ENCODE peak calls at places on chromosomes 3 and 15, in six cellular contexts. W, A, X, L, E and B are unnamed samples.

GRCh38 chr3:124451655-124452317 is 278.5 kb upstream of the UMPS start:
- DNase-seq in E (no peak), A (no peak), W (no peak), L (no peak), X (no peak), B (no peak)

GRCh38 chr15:65824031-65824743 is 32.1 kb upstream of the DENND4A start:
- DNase-seq in L (peak), W (no peak), A (peak), E (peak), X (peak), B (peak)

GRCh38 chr3:181782306-181782924 is 70.7 kb downstream of the SOX2 start:
- DNase-seq in A (peak), E (no peak), W (no peak), L (peak), X (no peak), B (no peak)

GRCh38 chr15:25762015-25762662 is 101.0 kb downstream of the ATP10A start:
- DNase-seq in X (no peak), L (no peak), A (no peak), E (no peak), W (no peak), B (peak)

GRCh38 chr3:194740859-194741486 is 55.3 kb downstream of the FAM43A start:
- DNase-seq in W (no peak), L (peak), E (no peak), X (no peak), A (peak), B (peak)

GRCh38 chr3:30518201-30518864 is 88.1 kb upstream of the TGFBR2 start:
- DNase-seq in A (peak), L (peak), W (no peak), E (no peak), X (peak), B (peak)

GRCh38 chr15:45186771-45187577 is 792 bp downstream of the SHF start:
- DNase-seq in L (no peak), A (no peak), X (no peak), W (peak), E (no peak), B (no peak)

GRCh38 chr15:39692464-39693327 is 89.9 kb downstream of the FSIP1 start:
- DNase-seq in W (no peak), E (no peak), L (no peak), A (peak), X (no peak), B (no peak)

GRCh38 chr15:43794269-43795037 is 2.3 kb downstream of the SERF2 start:
- DNase-seq in A (peak), L (no peak), E (no peak), W (no peak), X (peak), B (no peak)

GRCh38 chr3:69282191-69282590 is 103.7 kb downstream of the FRMD4B start:
- DNase-seq in X (no peak), A (no peak), L (no peak), W (no peak), E (peak), B (no peak)

GRCh38 chr3:123755508-123755907 is 128.6 kb downstream of the MYLK start:
- DNase-seq in L (no peak), W (no peak), E (no peak), X (no peak), A (no peak), B (peak)

GRCh38 chr3:17473761-17474160 is 268.7 kb downstream of the TBC1D5 start:
- DNase-seq in X (no peak), L (peak), E (no peak), A (peak), W (no peak), B (no peak)

GRCh38 chr3:143951351-143951971 is 20.2 kb upstream of the DIPK2A start:
- DNase-seq in L (peak), A (peak), X (peak), E (peak), W (no peak), B (peak)

GRCh38 chr15:78804391-78804792 is 6.9 kb downstream of the ADAMTS7 start:
- DNase-seq in L (no peak), A (no peak), W (no peak), X (no peak), E (no peak), B (no peak)

GRCh38 chr3:108420926-108421325 is 89.5 kb downstream of the MYH15 start:
- DNase-seq in E (no peak), L (peak), W (no peak), X (no peak), A (peak), B (no peak)

GRCh38 chr3:170811928-170812591 is 57.9 kb downstream of the RPL22L1 start:
- DNase-seq in E (peak), W (no peak), X (peak), A (peak), L (peak), B (peak)

GRCh38 chr3:46102059-46102779 is 74.9 kb upstream of the XCR1 start:
- DNase-seq in E (peak), L (no peak), A (no peak), X (no peak), W (no peak), B (no peak)

GRCh38 chr3:112120485-112120836 is 12.6 kb downstream of the GCSAM start:
- DNase-seq in W (no peak), X (no peak), L (no peak), A (no peak), E (no peak), B (no peak)

GRCh38 chr3:71512000-71512399 is 71.5 kb downstream of the FOXP1 start:
- DNase-seq in W (no peak), A (no peak), X (no peak), E (peak), L (no peak), B (no peak)

GRCh38 chr3:3798641-3799113 is 554 bp upstream of the LRRN1 start:
- DNase-seq in E (peak), X (no peak), L (no peak), A (no peak), W (peak), B (no peak)

GRCh38 chr15:78003539-78004008 is 73.9 kb downstream of the TBC1D2B start:
- DNase-seq in W (peak), X (no peak), L (no peak), A (no peak), E (no peak), B (no peak)

GRCh38 chr15:66212471-66212870 is 41.1 kb downstream of the MEGF11 start:
- DNase-seq in X (no peak), E (no peak), W (no peak), L (no peak), A (no peak), B (no peak)

GRCh38 chr3:41045491-41045890 is 153.8 kb upstream of the CTNNB1 start:
- DNase-seq in L (no peak), X (no peak), E (no peak), W (no peak), A (no peak), B (no peak)

GRCh38 chr3:102035118-102035517 is 185.8 kb downstream of the NFKBIZ start:
- DNase-seq in W (no peak), E (no peak), L (no peak), X (no peak), A (no peak), B (no peak)

GRCh38 chr15:42603978-42604377 is 28.6 kb downstream of the STARD9 start:
- DNase-seq in A (no peak), E (no peak), X (no peak), L (no peak), W (no peak), B (no peak)

DNA sequence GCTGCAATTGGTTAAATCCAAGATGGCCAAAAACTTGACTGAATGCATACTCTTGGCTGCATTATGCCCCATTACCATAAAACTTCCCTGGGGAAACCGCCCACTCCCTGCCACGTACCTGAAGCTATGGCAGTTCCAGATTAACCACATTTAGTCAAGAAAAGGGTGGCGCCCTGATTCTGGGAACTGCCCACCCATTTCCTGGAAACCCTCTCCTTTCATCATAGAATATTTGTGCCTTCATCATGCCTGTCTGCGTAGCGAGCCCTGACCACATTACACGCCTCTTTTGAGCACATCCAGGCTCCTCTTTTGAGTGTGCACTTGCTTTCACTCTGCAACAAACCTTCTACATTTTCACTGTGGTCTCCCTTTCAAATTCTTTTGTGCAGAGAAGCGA is 5.2 kb downstream of the LINS1 start:
- DNase-seq in E (peak), L (peak), A (peak), X (no peak), W (no peak), B (peak)
- H3K27ac ChIP-seq in E (peak), L (peak), A (no peak), X (no peak), W (no peak), B (no peak)

GRCh38 chr15:52078876-52079700 is 33.5 kb downstream of the BCL2L10 start:
- DNase-seq in E (peak), L (peak), A (peak), X (peak), W (peak), B (peak)
- TF ChIP-seq CTCF in E (peak), L (peak), A (peak), X (peak), W (peak), B (peak)

DNA sequence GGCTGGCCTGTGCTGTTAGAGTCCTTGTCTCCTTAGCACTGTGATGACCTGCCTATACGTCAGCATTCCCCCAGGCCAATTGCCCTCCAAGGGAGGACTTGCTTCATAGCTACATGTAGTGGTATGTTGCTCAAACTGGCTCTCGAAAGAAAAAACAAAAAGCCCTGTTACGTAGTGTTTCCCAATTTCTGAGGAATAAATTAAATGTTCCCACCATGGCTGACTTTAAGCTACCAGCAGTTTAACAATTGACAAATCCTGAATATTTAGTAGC is 54.6 kb downstream of the WNT7A start:
- DNase-seq in E (no peak), L (peak), A (no peak), W (no peak), X (no peak), B (no peak)
- H3K27ac ChIP-seq in E (no peak), L (peak), A (no peak), W (no peak), X (no peak), B (no peak)

GRCh38 chr3:63661242-63661641 is 8.8 kb downstream of the SNTN start:
- DNase-seq in W (no peak), X (no peak), A (peak), E (no peak), L (peak), B (no peak)

GRCh38 chr3:63662011-63662410 is 9.5 kb downstream of the SNTN start:
- DNase-seq in A (no peak), X (no peak), L (no peak), E (no peak), W (no peak), B (no peak)

GRCh38 chr3:63656791-63657190 is 4.3 kb downstream of the SNTN start:
- DNase-seq in X (no peak), A (no peak), W (no peak), E (no peak), L (peak), B (no peak)

GRCh38 chr3:63662500-63662899 is 10.0 kb downstream of the SNTN start:
- DNase-seq in A (no peak), X (no peak), L (peak), E (no peak), W (no peak), B (no peak)
- TF ChIP-seq CTCF in A (no peak), X (no peak), L (no peak), E (no peak), W (no peak), B (no peak)

GRCh38 chr15:38127306-38127731 is 125.3 kb upstream of the SPRED1 start:
- DNase-seq in X (no peak), A (peak), W (no peak), L (no peak), E (no peak), B (no peak)
- H3K27ac ChIP-seq in X (no peak), A (no peak), W (no peak), L (no peak), E (no peak), B (no peak)